ENCODE peak calls at places on chromosome 11, in five cellular contexts. B is HL-60, X is GM23338, K is SK-N-SH, C is H1. H is an unnamed sample.

GRCh38 chr11:35247863-35248262 is 108.9 kb downstream of the CD44 start:
- DNase-seq in B (no peak), X (no peak), K (no peak), C (no peak), H (no peak)

GRCh38 chr11:68974421-68975194 is 6.2 kb downstream of the MRGPRD start:
- DNase-seq in B (no peak), X (peak), K (no peak), C (peak), H (peak)

GRCh38 chr11:119306373-119306890 is 10.5 kb downstream of the MCAM start:
- DNase-seq in B (no peak), X (no peak), K (no peak), C (no peak), H (no peak)

GRCh38 chr11:25214535-25215176 is 717.8 kb downstream of the LUZP2 start:
- DNase-seq in B (no peak), X (no peak), K (no peak), C (no peak), H (no peak)

GRCh38 chr11:125995313-125995712 is 49.5 kb downstream of the VSIG10L2 start:
- DNase-seq in B (no peak), X (no peak), K (no peak), C (no peak), H (no peak)

GRCh38 chr11:17564687-17565042 is 17.6 kb downstream of the OTOG start:
- DNase-seq in B (no peak), X (peak), K (no peak), C (peak), H (no peak)

GRCh38 chr11:59206635-59207034 is 6.1 kb downstream of the MPEG1 start:
- DNase-seq in B (no peak), X (peak), K (peak), C (peak), H (peak)

GRCh38 chr11:70556884-70557741 is 158.8 kb downstream of the CTTN start:
- DNase-seq in B (peak), X (no peak), K (no peak), C (no peak), H (peak)

GRCh38 chr11:11028017-11028692 is 170.3 kb upstream of the ZBED5 start:
- DNase-seq in B (peak), X (peak), K (peak), C (peak), H (peak)

GRCh38 chr11:95918720-95919119 is 5.2 kb downstream of the MTMR2 start:
- DNase-seq in B (no peak), X (no peak), K (no peak), C (no peak), H (no peak)

GRCh38 chr11:95918056-95918455 is 5.9 kb downstream of the MTMR2 start:
- DNase-seq in B (no peak), X (peak), K (no peak), C (no peak), H (no peak)

GRCh38 chr11:95917188-95918036 is 6.5 kb downstream of the MTMR2 start:
- DNase-seq in B (no peak), X (no peak), K (peak), C (no peak), H (no peak)

GRCh38 chr11:95920460-95921105 is 3.3 kb downstream of the MTMR2 start:
- DNase-seq in B (no peak), X (no peak), K (no peak), C (no peak), H (no peak)

DNA sequence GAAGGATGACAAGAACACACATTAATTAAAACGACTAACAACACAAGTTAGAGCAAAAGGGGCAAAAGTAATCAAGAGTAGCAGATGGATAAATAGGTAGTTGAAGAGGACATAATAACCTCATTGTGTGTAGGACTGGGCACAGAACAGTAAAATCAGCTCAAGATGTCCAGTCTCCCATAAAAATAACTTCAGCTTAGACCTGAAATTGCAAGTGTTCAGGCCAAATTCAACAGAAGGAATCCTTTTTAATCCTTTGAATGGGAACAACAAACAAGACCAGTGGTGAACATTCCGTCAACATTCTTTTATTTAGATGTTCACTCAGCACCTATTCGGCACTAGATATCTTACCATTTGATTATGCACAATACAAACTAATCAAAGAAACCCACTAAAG is 4.4 kb downstream of the MTMR2 start:
- DNase-seq in B (no peak), X (no peak), K (no peak), C (no peak), H (no peak)
- TF ChIP-seq POLR2AphosphoS5 in B (no peak), X (no peak), K (no peak), C (no peak), H (no peak)

GRCh38 chr11:124745835-124746620 is 6.0 kb downstream of the VSIG2 start:
- DNase-seq in B (no peak), X (peak), K (no peak), C (peak), H (peak)
- TF ChIP-seq CTCF in B (no peak), X (peak), K (no peak), C (peak), H (peak)

GRCh38 chr11:118156531-118157185 is 4.0 kb upstream of the SCN4B start:
- DNase-seq in B (no peak), X (peak), K (peak), C (no peak), H (no peak)
- H3K4me3 ChIP-seq in B (no peak), X (peak), K (no peak), C (peak), H (no peak)

DNA sequence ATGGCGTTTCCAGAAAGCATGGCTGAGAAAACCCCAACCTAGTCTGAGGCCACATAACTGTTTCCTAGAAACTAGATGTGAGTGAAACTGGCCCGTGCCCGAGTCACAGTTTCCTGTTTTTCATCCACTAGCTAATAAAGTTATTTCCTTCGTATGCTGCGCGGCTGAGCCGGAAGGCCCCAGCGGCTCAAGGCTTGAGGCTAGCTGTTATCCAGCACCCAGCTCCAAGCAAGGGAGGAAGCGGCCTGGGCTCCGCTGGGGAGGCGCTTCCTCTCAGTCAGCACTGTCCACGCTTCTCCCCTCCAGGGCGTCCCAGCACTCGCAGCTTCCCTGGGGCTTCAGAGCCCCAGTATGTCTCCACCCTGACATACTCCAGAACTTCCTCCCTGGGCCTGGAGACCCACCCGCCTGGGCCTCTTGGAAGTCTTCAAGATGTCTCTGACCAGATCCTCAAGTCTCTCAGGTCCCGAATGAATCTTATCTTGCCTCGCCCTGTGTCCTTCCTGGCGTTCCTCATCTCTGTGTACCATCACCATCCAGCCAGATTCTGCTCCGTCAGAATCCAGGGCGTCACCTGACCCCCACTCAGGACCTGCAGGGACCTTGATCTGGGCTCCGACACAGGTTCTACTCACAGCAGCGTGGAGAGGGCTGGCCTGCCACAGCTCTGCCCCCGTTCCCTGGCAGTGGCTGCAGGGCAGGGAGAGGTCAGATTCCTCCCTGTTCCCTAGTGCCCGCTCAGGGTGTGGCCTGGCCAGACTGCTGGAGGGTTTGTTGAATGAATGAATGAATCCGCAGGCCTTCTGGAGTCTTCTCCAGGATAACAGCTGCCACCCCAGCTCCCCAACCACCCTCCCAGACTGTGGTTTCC is 81.9 kb downstream of the LRRC32 start:
- DNase-seq in B (peak), X (no peak), K (peak), C (no peak), H (peak)
- TF ChIP-seq POLR2AphosphoS5 in B (no peak), X (no peak), K (no peak), C (no peak), H (no peak)

GRCh38 chr11:1942541-1943260 is 4.4 kb upstream of the MRPL23 start:
- DNase-seq in B (no peak), X (no peak), K (no peak), C (no peak), H (no peak)
- TF ChIP-seq CTCF in B (no peak), X (no peak), K (no peak), C (no peak), H (no peak)

GRCh38 chr11:110761994-110762393 is 49.8 kb upstream of the ARHGAP20 start:
- DNase-seq in B (no peak), X (no peak), K (peak), C (no peak), H (no peak)

GRCh38 chr11:110763249-110764011 is 51.2 kb upstream of the ARHGAP20 start:
- DNase-seq in B (no peak), X (no peak), K (no peak), C (no peak), H (peak)

GRCh38 chr11:110764485-110764884 is 52.2 kb upstream of the ARHGAP20 start:
- DNase-seq in B (no peak), X (no peak), K (no peak), C (no peak), H (no peak)

GRCh38 chr11:110761131-110761530 is 48.9 kb upstream of the ARHGAP20 start:
- DNase-seq in B (no peak), X (no peak), K (no peak), C (no peak), H (no peak)

GRCh38 chr11:110762596-110762995 is 50.4 kb upstream of the ARHGAP20 start:
- DNase-seq in B (no peak), X (peak), K (no peak), C (no peak), H (no peak)
- H3K4me3 ChIP-seq in B (no peak), X (no peak), K (no peak), C (no peak), H (no peak)

DNA sequence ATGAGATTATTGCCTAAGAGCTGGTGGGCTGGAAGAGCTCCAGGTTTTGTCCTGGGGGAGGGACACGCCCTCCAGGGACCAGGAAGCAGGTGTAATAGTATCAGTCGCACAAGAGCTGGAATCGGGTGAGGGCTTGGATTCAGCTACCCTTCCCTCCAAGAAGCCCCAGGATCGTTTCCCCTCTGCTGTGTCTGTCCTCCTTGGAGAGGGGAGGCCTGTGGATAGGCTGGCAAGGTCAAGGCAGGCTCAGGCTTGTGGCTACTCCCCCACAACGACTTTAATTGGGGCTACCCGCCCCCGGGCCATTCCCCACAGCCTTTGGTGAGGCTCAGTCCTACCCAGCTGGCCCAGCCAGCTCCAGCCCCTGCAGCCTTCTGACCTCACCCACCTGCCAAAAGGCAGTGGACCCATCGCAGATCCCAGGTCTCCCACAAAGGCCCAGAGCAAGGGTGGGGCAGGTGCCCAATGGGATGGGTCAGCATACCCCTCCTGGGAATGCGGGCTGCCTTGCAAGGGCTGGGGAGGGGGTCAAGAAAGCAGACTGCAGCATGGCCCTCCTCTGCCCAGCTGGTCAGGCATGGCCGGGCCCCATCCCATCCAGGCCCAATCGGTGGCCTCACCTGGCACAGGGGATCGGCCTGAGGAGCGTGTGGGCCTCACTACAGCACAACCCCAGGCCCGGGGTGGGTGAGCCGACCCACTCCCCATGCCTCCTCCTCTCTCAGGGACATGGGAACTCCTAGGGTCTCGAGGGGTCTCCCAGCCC is 1.0 kb downstream of the CTSD start:
- DNase-seq in B (peak), X (no peak), K (no peak), C (no peak), H (peak)
- TF ChIP-seq POLR2AphosphoS5 in B (no peak), X (no peak), K (no peak), C (no peak), H (peak)

GRCh38 chr11:94521684-94522083 is 9.4 kb downstream of the C11orf97 start:
- DNase-seq in B (no peak), X (peak), K (no peak), C (no peak), H (no peak)
- TF ChIP-seq CTCF in B (peak), X (peak), K (peak), C (peak), H (peak)